ENCODE peak calls at places on chromosomes 12 and 14, in eight cellular contexts. C is K562, B is A549, X is sigmoid colon, D is IMR-90, A is SK-N-SH, U is uterus, N is GM23338. W is an unnamed sample.

GRCh38 chr14:53715390-53715730 is 241.3 kb downstream of the BMP4 start:
- DNase-seq in C (no peak), B (peak), X (no peak), D (peak), A (no peak), U (no peak), N (no peak), W (no peak)

GRCh38 chr14:49593016-49593415 is 5.7 kb upstream of the LRR1 start:
- DNase-seq in C (no peak), B (no peak), X (no peak), D (peak), A (no peak), U (no peak), N (no peak), W (no peak)

GRCh38 chr12:93358821-93359220 is 18.9 kb upstream of the NUDT4 start:
- DNase-seq in C (no peak), B (no peak), X (no peak), D (peak), A (no peak), U (no peak), N (no peak), W (no peak)

GRCh38 chr12:125330645-125331341 is 265.6 kb downstream of the AACS start:
- DNase-seq in C (peak), B (peak), X (peak), D (no peak), A (peak), U (no peak), N (peak), W (peak)

GRCh38 chr12:91778091-91778819 is 367.4 kb downstream of the BTG1 start:
- DNase-seq in C (no peak), B (peak), X (no peak), D (peak), A (no peak), U (peak), N (no peak), W (no peak)

GRCh38 chr14:84592770-84593169 is 937.2 kb upstream of the FLRT2 start:
- DNase-seq in C (no peak), B (no peak), X (no peak), D (no peak), A (no peak), U (no peak), N (no peak), W (no peak)

GRCh38 chr14:105021656-105022275 is 883 bp upstream of the CDCA4 start:
- DNase-seq in C (peak), B (peak), X (no peak), D (peak), A (peak), U (peak), N (peak), W (peak)

GRCh38 chr12:54341343-54341742 is 16.4 kb downstream of the COPZ1 start:
- DNase-seq in C (no peak), B (no peak), X (no peak), D (no peak), A (no peak), U (no peak), N (no peak), W (no peak)

GRCh38 chr12:25939606-25940005 is 18.9 kb upstream of the RASSF8 start:
- DNase-seq in C (no peak), B (no peak), X (no peak), D (no peak), A (no peak), U (no peak), N (no peak), W (no peak)

GRCh38 chr12:112116232-112117060 is 7.9 kb upstream of the NAA25 start:
- DNase-seq in C (peak), B (peak), X (peak), D (peak), A (peak), U (peak), N (peak), W (peak)

GRCh38 chr14:93878871-93879270 is 48.3 kb upstream of the FAM181A start:
- DNase-seq in C (no peak), B (no peak), X (no peak), D (no peak), A (no peak), U (no peak), N (no peak), W (no peak)

GRCh38 chr12:49588281-49588680 is 17.2 kb downstream of the FAM186B start:
- DNase-seq in C (no peak), B (no peak), X (no peak), D (no peak), A (no peak), U (no peak), N (no peak), W (no peak)

GRCh38 chr12:105198961-105199360 is 37.0 kb downstream of the APPL2 start:
- DNase-seq in C (no peak), B (no peak), X (no peak), D (no peak), A (no peak), U (no peak), N (no peak), W (no peak)

GRCh38 chr14:52012635-52013034 is 23.3 kb downstream of the RTRAF start:
- DNase-seq in C (no peak), B (no peak), X (peak), D (no peak), A (no peak), U (peak), N (peak), W (no peak)

GRCh38 chr14:74302160-74302628 is 540 bp downstream of the ABCD4 start:
- DNase-seq in C (peak), B (peak), X (no peak), D (peak), A (peak), U (no peak), N (peak), W (no peak)

GRCh38 chr14:94617988-94618822 is 6.0 kb downstream of the SERPINA3 start:
- DNase-seq in C (no peak), B (no peak), X (peak), D (no peak), A (no peak), U (no peak), N (no peak), W (no peak)

GRCh38 chr12:101042211-101042610 is 167.8 kb downstream of the SLC5A8 start:
- DNase-seq in C (no peak), B (no peak), X (no peak), D (no peak), A (no peak), U (no peak), N (no peak), W (no peak)

GRCh38 chr12:107134558-107134957 is 41.2 kb upstream of the CRY1 start:
- DNase-seq in C (peak), B (peak), X (no peak), D (no peak), A (no peak), U (no peak), N (peak), W (no peak)

GRCh38 chr12:113445544-113446176 is 23.5 kb downstream of the SDSL start:
- DNase-seq in C (no peak), B (no peak), X (no peak), D (no peak), A (no peak), U (no peak), N (no peak), W (no peak)

GRCh38 chr12:87274594-87275245 is 754.5 kb downstream of the C12orf50 start:
- DNase-seq in C (peak), B (peak), X (no peak), D (peak), A (peak), U (no peak), N (peak), W (no peak)

GRCh38 chr12:120979862-120980696 is 1.7 kb downstream of the HNF1A start:
- DNase-seq in C (no peak), B (peak), X (no peak), D (no peak), A (no peak), U (no peak), N (peak), W (no peak)

GRCh38 chr12:125403145-125403789 is 338.0 kb downstream of the AACS start:
- DNase-seq in C (peak), B (peak), X (no peak), D (peak), A (peak), U (no peak), N (peak), W (no peak)

GRCh38 chr12:33588082-33588712 is 148.6 kb upstream of the SYT10 start:
- DNase-seq in C (peak), B (peak), X (no peak), D (no peak), A (no peak), U (no peak), N (peak), W (peak)

GRCh38 chr12:79988368-79988767 is 53.5 kb upstream of the PPP1R12A start:
- DNase-seq in C (no peak), B (no peak), X (no peak), D (peak), A (no peak), U (no peak), N (no peak), W (no peak)

GRCh38 chr12:108446766-108447165 is 68.3 kb upstream of the FICD start:
- DNase-seq in C (no peak), B (no peak), X (peak), D (no peak), A (no peak), U (peak), N (no peak), W (no peak)

GRCh38 chr12:110234197-110235154 is 46.6 kb upstream of the ATP2A2 start:
- DNase-seq in C (no peak), B (peak), X (no peak), D (no peak), A (no peak), U (no peak), N (no peak), W (no peak)

GRCh38 chr14:60594077-60594476 is 55.2 kb downstream of the SIX1 start:
- DNase-seq in C (no peak), B (no peak), X (no peak), D (no peak), A (no peak), U (no peak), N (no peak), W (no peak)

GRCh38 chr12:42759622-42760273 is 170.2 kb upstream of the PRICKLE1 start:
- DNase-seq in C (no peak), B (no peak), X (peak), D (peak), A (no peak), U (peak), N (no peak), W (peak)

GRCh38 chr12:42756841-42757661 is 167.5 kb upstream of the PRICKLE1 start:
- DNase-seq in C (no peak), B (peak), X (no peak), D (peak), A (no peak), U (peak), N (peak), W (no peak)

GRCh38 chr12:42760550-42760949 is 171.0 kb upstream of the PRICKLE1 start:
- DNase-seq in C (no peak), B (no peak), X (no peak), D (no peak), A (no peak), U (no peak), N (no peak), W (no peak)

GRCh38 chr12:42758806-42759205 is 169.3 kb upstream of the PRICKLE1 start:
- DNase-seq in C (no peak), B (no peak), X (no peak), D (no peak), A (no peak), U (no peak), N (no peak), W (no peak)

DNA sequence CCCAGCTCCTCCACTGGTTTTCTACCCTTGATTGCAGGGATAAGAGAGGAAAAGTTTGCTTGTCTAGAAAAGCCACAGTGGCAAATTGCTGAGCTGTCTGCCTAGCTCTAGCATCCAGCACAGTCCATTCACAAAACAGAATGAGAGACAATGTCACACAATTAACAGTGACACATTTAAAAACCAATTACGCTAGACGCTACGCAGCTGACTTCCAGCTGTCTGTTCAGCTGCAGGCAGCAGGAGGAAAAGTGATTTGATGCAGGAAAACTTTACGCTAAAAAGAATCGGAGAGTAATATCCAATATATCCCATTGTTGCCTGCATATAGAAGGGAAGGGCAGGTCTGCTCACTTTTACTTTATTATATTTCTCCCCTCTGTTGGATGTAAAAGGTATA is 168.2 kb upstream of the PRICKLE1 start:
- DNase-seq in C (no peak), B (no peak), X (no peak), D (no peak), A (no peak), U (no peak), N (no peak), W (no peak)
- H3K4me3 ChIP-seq in C (no peak), B (no peak), X (no peak), D (no peak), A (no peak), U (no peak), N (peak), W (no peak)

DNA sequence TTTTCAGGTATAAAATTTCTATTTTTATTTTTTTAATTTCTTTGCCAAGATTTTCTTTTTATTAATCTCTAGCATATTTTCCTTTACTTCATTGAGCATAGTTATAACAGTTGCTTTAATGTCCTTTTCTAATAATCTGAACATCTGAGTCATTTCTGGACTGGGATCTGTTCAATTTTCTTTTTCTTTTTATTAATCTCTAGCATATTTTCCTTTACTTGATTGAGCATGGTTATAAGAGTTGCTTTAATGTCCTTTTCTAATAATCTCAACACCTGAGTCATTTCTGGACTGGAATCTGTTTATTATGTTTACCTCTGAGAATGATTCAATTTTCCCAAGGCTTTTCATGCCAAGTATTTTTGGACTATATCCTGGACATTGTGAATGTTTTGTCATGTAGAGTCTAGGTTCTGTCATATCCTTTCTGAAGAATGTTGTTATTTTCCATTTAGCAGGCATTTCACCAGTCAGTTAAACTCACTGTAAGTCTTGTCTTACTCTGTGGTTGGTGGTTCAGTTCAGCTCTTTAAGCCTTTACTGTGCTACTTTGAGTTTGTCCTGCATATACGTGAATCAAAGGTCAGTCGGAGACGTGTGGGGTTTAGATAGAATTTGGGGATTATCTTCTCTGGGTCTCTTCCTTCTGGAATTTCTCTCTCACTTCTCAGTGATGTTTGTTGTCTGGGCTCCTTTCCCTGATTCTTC is 20.3 kb downstream of the TTC6 start:
- DNase-seq in C (no peak), B (no peak), X (no peak), D (no peak), A (no peak), U (no peak), N (no peak), W (no peak)
- H3K27ac ChIP-seq in C (no peak), B (no peak), X (no peak), D (no peak), A (no peak), U (no peak), N (no peak), W (no peak)

GRCh38 chr14:69573841-69574265 is 818 bp downstream of the CCDC177 start:
- DNase-seq in C (no peak), B (no peak), X (no peak), D (no peak), A (no peak), U (no peak), N (peak), W (no peak)

GRCh38 chr14:69573205-69573840 is 1.3 kb downstream of the CCDC177 start:
- DNase-seq in C (no peak), B (peak), X (no peak), D (no peak), A (peak), U (no peak), N (peak), W (no peak)

GRCh38 chr14:69572634-69573135 is 2.0 kb downstream of the CCDC177 start:
- DNase-seq in C (no peak), B (peak), X (no peak), D (no peak), A (no peak), U (no peak), N (peak), W (no peak)

GRCh38 chr14:69574266-69574953 is at the start of gene CCDC177:
- DNase-seq in C (peak), B (peak), X (no peak), D (peak), A (peak), U (no peak), N (peak), W (peak)

DNA sequence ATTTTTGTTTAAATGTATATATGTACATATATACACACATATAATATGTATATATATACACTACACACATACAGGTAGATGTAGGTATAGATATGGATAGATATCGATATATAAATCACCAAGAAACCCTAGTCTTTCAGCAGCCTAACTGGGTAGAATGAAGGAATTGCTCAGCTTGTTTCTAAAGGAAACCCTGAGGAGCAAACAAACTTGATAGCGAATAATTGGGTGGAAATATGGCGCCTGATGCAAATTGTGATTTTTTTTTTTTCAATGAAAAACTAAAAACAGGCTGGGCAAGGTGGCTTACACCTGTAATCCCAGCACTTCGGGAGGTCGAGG is 254 bp upstream of the CCDC177 start:
- DNase-seq in C (no peak), B (no peak), X (no peak), D (no peak), A (no peak), U (no peak), N (no peak), W (no peak)
- H3K4me3 ChIP-seq in C (no peak), B (no peak), X (no peak), D (no peak), A (peak), U (peak), N (peak), W (no peak)

GRCh38 chr12:57481671-57482070 is 2.0 kb upstream of the ARHGAP9 start:
- DNase-seq in C (no peak), B (no peak), X (no peak), D (no peak), A (no peak), U (no peak), N (no peak), W (no peak)

GRCh38 chr12:57487055-57487596 is 742 bp upstream of the MARS1 start:
- DNase-seq in C (no peak), B (no peak), X (no peak), D (no peak), A (no peak), U (no peak), N (peak), W (no peak)

GRCh38 chr12:57479376-57480115 is at the start of gene ARHGAP9:
- DNase-seq in C (no peak), B (no peak), X (no peak), D (peak), A (no peak), U (no peak), N (no peak), W (no peak)

GRCh38 chr12:57485695-57486094 is 2.2 kb upstream of the MARS1 start:
- DNase-seq in C (no peak), B (no peak), X (no peak), D (no peak), A (no peak), U (no peak), N (no peak), W (no peak)

DNA sequence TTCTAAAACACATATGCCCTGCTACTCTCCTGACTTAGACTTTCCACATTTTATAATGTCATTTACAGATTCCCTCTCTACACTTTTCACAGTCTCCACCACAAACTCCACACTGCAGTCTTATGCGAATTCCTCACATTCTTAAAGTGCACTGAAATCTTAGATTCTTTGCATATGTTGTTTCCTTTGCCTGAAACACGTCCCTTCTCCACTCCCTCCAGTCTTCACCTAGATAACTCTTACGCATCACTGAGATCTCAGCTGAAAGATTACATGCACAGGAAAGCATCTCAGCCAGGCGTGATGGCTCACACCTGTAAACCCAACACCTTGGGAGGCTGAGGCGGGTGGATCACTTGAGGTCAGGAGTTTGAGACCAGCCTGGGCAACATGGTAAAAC is 3.8 kb upstream of the ARHGAP9 start:
- DNase-seq in C (no peak), B (no peak), X (no peak), D (peak), A (no peak), U (no peak), N (peak), W (no peak)
- H3K27ac ChIP-seq in C (no peak), B (no peak), X (no peak), D (peak), A (no peak), U (no peak), N (peak), W (no peak)

W was measured in lung.